ENCODE peak calls at places on chromosomes 7 and 10, in four cellular contexts. One of them, this sample, is unnamed.

GRCh38 chr7:101916041-101916800 is 98.8 kb downstream of the CUX1 start:
- DNase-seq in HL-60: no peak
- DNase-seq in GM12878: no peak
- DNase-seq in transverse colon: no peak
- DNase-seq in this sample: no peak

GRCh38 chr10:120457431-120458172 is 575 bp downstream of the PLPP4 start:
- DNase-seq in transverse colon: no peak
- DNase-seq in GM12878: no peak
- DNase-seq in HL-60: no peak
- DNase-seq in this sample: no peak

GRCh38 chr7:50656141-50656895 is 91.1 kb upstream of the DDC start:
- DNase-seq in HL-60: peak
- DNase-seq in transverse colon: peak
- DNase-seq in GM12878: no peak
- DNase-seq in this sample: no peak

GRCh38 chr10:35639651-35640311 is 2.3 kb downstream of the FZD8 start:
- DNase-seq in HL-60: no peak
- DNase-seq in GM12878: no peak
- DNase-seq in transverse colon: peak
- DNase-seq in this sample: no peak

GRCh38 chr10:129398861-129399260 is 68.2 kb upstream of the MGMT start:
- DNase-seq in transverse colon: no peak
- DNase-seq in GM12878: no peak
- DNase-seq in HL-60: no peak
- DNase-seq in this sample: no peak

GRCh38 chr10:24034571-24034970 is 174.4 kb upstream of the KIAA1217 start:
- DNase-seq in HL-60: no peak
- DNase-seq in transverse colon: no peak
- DNase-seq in GM12878: no peak
- DNase-seq in this sample: no peak

GRCh38 chr10:88104213-88104612 is 240.8 kb downstream of the PTEN start:
- DNase-seq in transverse colon: no peak
- DNase-seq in GM12878: no peak
- DNase-seq in HL-60: no peak
- DNase-seq in this sample: no peak

GRCh38 chr10:103637855-103638561 is 144.5 kb downstream of the NEURL1 start:
- DNase-seq in HL-60: no peak
- DNase-seq in transverse colon: peak
- DNase-seq in GM12878: no peak
- DNase-seq in this sample: no peak

GRCh38 chr10:4767033-4767814 is 58.8 kb upstream of the AKR1E2 start:
- DNase-seq in HL-60: no peak
- DNase-seq in GM12878: no peak
- DNase-seq in transverse colon: no peak
- DNase-seq in this sample: peak

GRCh38 chr10:102642553-102643345 is 1.5 kb upstream of the TRIM8 start:
- DNase-seq in transverse colon: peak
- DNase-seq in HL-60: peak
- DNase-seq in GM12878: no peak
- DNase-seq in this sample: no peak

GRCh38 chr10:124165827-124166226 is 72.4 kb upstream of the CHST15 start:
- DNase-seq in HL-60: no peak
- DNase-seq in GM12878: no peak
- DNase-seq in transverse colon: no peak
- DNase-seq in this sample: no peak

GRCh38 chr7:2680792-2681490 is 7.1 kb upstream of the AMZ1 start:
- DNase-seq in HL-60: peak
- DNase-seq in transverse colon: peak
- DNase-seq in GM12878: no peak
- DNase-seq in this sample: peak

DNA sequence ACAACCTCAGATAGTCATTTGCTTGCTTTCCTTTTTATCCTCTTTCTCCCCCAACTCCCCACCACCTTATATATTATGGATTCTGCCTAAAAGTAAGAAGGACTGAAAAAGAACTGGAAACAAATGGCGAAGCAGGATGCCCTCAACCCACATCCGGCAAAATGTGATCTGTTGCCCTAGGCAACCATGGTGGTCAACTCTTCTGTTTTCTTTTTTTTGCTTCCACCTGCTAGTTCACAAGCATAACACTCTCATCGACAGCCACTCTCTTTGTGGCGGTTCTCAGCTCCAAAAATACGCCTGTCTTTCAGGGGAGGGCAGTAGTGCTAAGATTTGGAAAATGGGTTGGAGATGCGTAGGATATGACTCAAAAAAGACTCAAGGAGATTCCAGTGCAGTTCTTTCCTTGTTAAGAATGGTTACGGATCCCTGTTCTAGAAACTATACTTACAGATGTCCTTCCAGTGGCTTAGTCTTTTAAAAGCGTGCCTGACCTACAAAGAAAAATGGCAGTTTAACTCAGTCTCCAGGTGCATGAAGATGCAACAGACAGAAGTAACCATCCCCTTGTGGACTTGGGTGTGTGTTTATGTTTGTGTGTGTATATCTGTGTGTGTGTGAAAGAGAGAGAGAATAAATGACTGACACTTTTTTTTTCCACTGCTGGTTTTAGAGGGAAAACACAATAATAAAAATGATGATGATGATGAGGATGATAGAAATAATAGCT is 10.7 kb downstream of the APBB1IP start:
- DNase-seq in transverse colon: peak
- DNase-seq in GM12878: peak
- DNase-seq in HL-60: no peak
- DNase-seq in this sample: no peak
- TF ChIP-seq POLR2AphosphoS5 in transverse colon: no peak
- TF ChIP-seq POLR2AphosphoS5 in GM12878: peak
- TF ChIP-seq POLR2AphosphoS5 in HL-60: no peak
- TF ChIP-seq POLR2AphosphoS5 in this sample: no peak

DNA sequence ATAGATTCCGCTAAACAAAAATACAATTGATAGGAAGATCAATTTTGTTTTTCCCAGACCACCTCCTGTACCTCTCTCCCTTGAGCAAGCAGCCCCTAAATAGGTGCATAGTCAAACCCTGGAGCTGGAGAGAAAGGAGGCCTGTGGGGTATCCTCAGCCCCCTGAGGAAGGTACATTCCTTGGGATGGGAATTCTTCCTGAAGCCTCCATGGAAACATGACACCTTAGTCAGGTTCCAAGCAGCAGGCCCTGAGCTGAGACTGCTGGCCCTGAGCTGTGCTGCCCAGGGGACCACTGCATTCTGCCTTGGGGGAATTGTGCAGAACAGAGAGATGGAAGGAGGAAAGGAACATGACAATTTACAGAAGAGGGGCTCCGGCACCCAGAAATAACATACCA is 7.4 kb downstream of the HNRNPF start:
- DNase-seq in HL-60: no peak
- DNase-seq in transverse colon: no peak
- DNase-seq in GM12878: no peak
- DNase-seq in this sample: no peak
- TF ChIP-seq POLR2AphosphoS5 in HL-60: no peak
- TF ChIP-seq POLR2AphosphoS5 in transverse colon: no peak
- TF ChIP-seq POLR2AphosphoS5 in GM12878: no peak
- TF ChIP-seq POLR2AphosphoS5 in this sample: no peak

GRCh38 chr7:19117081-19117869 is at the start of gene TWIST1:
- DNase-seq in GM12878: no peak
- DNase-seq in HL-60: no peak
- DNase-seq in transverse colon: no peak
- DNase-seq in this sample: no peak
- TF ChIP-seq POLR2AphosphoS5 in GM12878: no peak
- TF ChIP-seq POLR2AphosphoS5 in HL-60: no peak
- TF ChIP-seq POLR2AphosphoS5 in transverse colon: no peak
- TF ChIP-seq POLR2AphosphoS5 in this sample: no peak

GRCh38 chr10:75655791-75656451 is 224.5 kb downstream of the LRMDA start:
- DNase-seq in GM12878: no peak
- DNase-seq in HL-60: no peak
- DNase-seq in transverse colon: no peak
- DNase-seq in this sample: no peak
- TF ChIP-seq POLR2AphosphoS5 in GM12878: no peak
- TF ChIP-seq POLR2AphosphoS5 in HL-60: no peak
- TF ChIP-seq POLR2AphosphoS5 in transverse colon: peak
- TF ChIP-seq POLR2AphosphoS5 in this sample: no peak

DNA sequence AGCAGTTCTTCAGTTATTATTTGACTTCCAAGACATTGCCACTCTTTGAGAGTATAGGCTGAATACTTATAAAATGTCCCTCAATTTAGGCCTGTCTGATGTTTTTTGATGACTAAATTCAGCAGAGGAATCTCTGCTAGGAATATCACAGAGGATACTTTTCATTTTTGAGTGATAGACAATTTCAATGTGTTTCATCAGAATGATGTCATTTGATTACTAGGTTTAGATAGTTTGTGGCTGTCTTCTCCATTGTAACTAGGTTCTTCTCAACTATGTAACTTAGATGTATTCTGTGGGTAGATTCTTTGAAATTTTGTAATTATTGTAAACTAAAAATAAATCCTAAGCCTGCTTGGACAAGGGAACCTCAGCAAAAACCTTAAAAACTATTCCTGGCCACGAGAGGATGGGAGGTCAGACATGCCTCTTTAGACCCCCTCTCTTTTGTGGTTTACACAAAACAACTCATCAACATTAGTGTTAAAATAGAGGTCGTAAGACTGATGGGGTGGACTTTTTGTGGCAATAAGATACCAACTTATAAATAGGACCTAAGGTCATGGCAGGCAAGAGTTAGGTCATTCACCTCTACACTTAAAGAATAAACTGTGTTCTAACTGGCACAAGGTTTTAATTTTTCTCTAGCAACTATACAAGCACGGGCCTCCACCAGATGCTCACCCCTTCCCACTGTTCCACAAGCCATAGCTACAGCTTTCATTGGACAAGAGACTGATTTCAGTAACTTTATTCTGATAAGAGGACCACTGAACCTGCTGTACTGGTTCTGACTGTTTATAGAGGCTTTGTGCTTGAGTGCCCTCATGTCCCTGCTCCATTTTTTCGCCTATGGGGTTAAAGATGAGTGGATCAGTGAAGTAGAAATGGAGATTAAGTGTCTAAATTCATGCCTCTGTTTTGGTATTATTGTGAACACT is 33.7 kb downstream of the CYP2C8 start:
- DNase-seq in transverse colon: no peak
- DNase-seq in HL-60: no peak
- DNase-seq in GM12878: no peak
- DNase-seq in this sample: no peak
- TF ChIP-seq POLR2AphosphoS5 in transverse colon: no peak
- TF ChIP-seq POLR2AphosphoS5 in HL-60: no peak
- TF ChIP-seq POLR2AphosphoS5 in GM12878: no peak
- TF ChIP-seq POLR2AphosphoS5 in this sample: no peak

DNA sequence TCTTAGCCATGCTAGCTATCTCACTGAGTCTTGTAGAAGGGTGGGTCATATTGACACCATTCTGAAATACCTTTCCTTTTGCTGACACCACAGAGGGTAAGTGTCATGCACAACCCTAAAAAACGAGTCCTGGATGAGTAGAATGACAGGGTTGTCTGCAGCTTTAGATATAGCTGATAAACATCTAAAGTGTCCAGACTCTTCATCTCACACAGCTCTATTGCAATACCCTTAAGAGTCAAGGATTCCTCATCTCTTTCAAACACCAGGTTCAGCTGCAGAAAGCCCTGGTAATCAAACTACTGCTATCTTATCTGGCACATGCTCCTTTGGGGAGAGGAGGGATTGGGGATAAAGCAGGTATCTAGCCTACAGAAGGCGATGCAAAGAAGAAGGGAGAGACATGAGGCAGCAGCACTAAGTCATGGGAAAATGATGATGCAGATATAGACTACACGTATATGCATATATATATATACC is 127.0 kb downstream of the ANK3 start:
- DNase-seq in HL-60: no peak
- DNase-seq in GM12878: no peak
- DNase-seq in transverse colon: no peak
- DNase-seq in this sample: no peak
- TF ChIP-seq POLR2AphosphoS5 in HL-60: no peak
- TF ChIP-seq POLR2AphosphoS5 in GM12878: no peak
- TF ChIP-seq POLR2AphosphoS5 in transverse colon: no peak
- TF ChIP-seq POLR2AphosphoS5 in this sample: no peak

GRCh38 chr10:83165164-83165563 is 974.1 kb upstream of the GHITM start:
- DNase-seq in transverse colon: no peak
- DNase-seq in HL-60: no peak
- DNase-seq in GM12878: no peak
- DNase-seq in this sample: no peak
- TF ChIP-seq POLR2AphosphoS5 in transverse colon: no peak
- TF ChIP-seq POLR2AphosphoS5 in HL-60: no peak
- TF ChIP-seq POLR2AphosphoS5 in GM12878: no peak
- TF ChIP-seq POLR2AphosphoS5 in this sample: no peak

GRCh38 chr7:43170571-43170970 is 58.1 kb downstream of the HECW1 start:
- DNase-seq in GM12878: no peak
- DNase-seq in transverse colon: no peak
- DNase-seq in HL-60: no peak
- DNase-seq in this sample: no peak
- TF ChIP-seq POLR2AphosphoS5 in GM12878: no peak
- TF ChIP-seq POLR2AphosphoS5 in transverse colon: no peak
- TF ChIP-seq POLR2AphosphoS5 in HL-60: no peak
- TF ChIP-seq POLR2AphosphoS5 in this sample: no peak

GRCh38 chr7:5528815-5529442 is 105.3 kb upstream of the TNRC18 start:
- DNase-seq in GM12878: no peak
- DNase-seq in transverse colon: no peak
- DNase-seq in HL-60: no peak
- DNase-seq in this sample: no peak

GRCh38 chr7:5533821-5534367 is 110.3 kb upstream of the TNRC18 start:
- DNase-seq in HL-60: no peak
- DNase-seq in transverse colon: no peak
- DNase-seq in GM12878: no peak
- DNase-seq in this sample: no peak

GRCh38 chr7:5528071-5528814 is 104.6 kb upstream of the TNRC18 start:
- DNase-seq in GM12878: no peak
- DNase-seq in transverse colon: peak
- DNase-seq in HL-60: peak
- DNase-seq in this sample: no peak

DNA sequence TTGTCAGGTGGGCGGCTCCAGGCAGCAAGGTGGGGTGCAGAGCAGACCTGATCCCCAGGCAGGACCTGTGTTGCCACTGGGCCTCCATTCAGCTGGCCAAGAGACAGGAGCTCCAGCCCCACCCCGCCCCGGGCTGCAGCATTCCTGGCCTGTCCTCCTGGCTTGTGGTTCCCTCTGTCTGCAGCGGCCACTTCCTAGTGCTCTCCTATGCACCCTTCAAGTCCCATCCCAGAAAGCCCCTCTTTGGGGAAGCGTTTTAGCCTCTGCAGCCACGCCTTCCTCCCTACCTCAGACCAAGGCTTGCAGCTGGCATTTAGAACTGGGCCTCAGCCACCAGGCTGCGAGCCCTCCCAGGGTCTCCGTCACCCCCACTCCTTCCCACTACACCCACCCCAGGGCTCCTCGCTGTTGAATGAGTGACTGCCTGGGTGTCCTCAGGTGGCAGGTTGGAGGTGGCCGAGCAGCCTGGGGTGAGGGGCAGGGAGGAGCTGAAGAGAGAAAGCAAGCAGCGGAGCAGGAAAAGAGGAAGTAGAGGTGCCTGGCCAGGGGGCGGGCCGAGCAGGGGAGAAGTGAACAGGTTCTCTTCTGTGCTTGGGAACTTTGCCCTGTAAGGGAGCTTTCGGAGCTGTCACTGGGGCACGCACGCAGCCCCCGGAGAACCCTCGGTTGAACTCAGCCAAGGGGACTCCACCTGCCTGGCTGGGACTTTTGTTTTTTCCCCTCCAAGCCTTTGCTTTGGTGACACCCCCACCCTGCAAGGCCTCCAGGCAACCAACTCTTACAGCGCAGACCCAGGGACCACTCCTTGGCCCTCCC is 109.1 kb upstream of the TNRC18 start:
- DNase-seq in HL-60: peak
- DNase-seq in GM12878: peak
- DNase-seq in transverse colon: peak
- DNase-seq in this sample: no peak
- TF ChIP-seq POLR2AphosphoS5 in HL-60: no peak
- TF ChIP-seq POLR2AphosphoS5 in GM12878: peak
- TF ChIP-seq POLR2AphosphoS5 in transverse colon: peak
- TF ChIP-seq POLR2AphosphoS5 in this sample: no peak

GRCh38 chr7:73831656-73832579 is 1.1 kb downstream of the CLDN4 start:
- DNase-seq in transverse colon: peak
- DNase-seq in GM12878: no peak
- DNase-seq in HL-60: no peak
- DNase-seq in this sample: no peak
- TF ChIP-seq POLR2AphosphoS5 in transverse colon: peak
- TF ChIP-seq POLR2AphosphoS5 in GM12878: no peak
- TF ChIP-seq POLR2AphosphoS5 in HL-60: no peak
- TF ChIP-seq POLR2AphosphoS5 in this sample: no peak